ENCODE peak calls at places on chromosomes 3 and 15, in seven cellular contexts. One of them, this sample, is unnamed.

GRCh38 chr3:63791974-63792373 is 27.1 kb upstream of the C3orf49 start:
- DNase-seq in cardiac muscle cell: peak; percentile 69
- DNase-seq in IMR-90: peak; percentile 53
- DNase-seq in body of pancreas: no peak
- DNase-seq in fibroblast of lung: peak; percentile 53
- DNase-seq in endodermal cell: no peak
- DNase-seq in OCI-LY7: no peak
- DNase-seq in this sample: peak; percentile 36

GRCh38 chr15:68054658-68055223 is 626 bp downstream of the PIAS1 start:
- DNase-seq in endodermal cell: peak; percentile 92
- DNase-seq in fibroblast of lung: peak; percentile 19
- DNase-seq in OCI-LY7: peak; percentile 64
- DNase-seq in cardiac muscle cell: peak; percentile 41
- DNase-seq in body of pancreas: peak; percentile 52
- DNase-seq in IMR-90: peak; percentile 21
- DNase-seq in this sample: peak; percentile 20

GRCh38 chr3:63450023-63450422 is 171.9 kb downstream of the SYNPR start:
- DNase-seq in endodermal cell: no peak
- DNase-seq in IMR-90: no peak
- DNase-seq in cardiac muscle cell: no peak
- DNase-seq in fibroblast of lung: no peak
- DNase-seq in body of pancreas: no peak
- DNase-seq in OCI-LY7: no peak
- DNase-seq in this sample: no peak

GRCh38 chr15:100172356-100173024 is 169.3 kb downstream of the ADAMTS17 start:
- DNase-seq in body of pancreas: no peak
- DNase-seq in endodermal cell: peak; percentile 33
- DNase-seq in IMR-90: no peak
- DNase-seq in fibroblast of lung: no peak
- DNase-seq in cardiac muscle cell: no peak
- DNase-seq in OCI-LY7: peak; percentile 10
- DNase-seq in this sample: no peak

GRCh38 chr3:71109241-71109976 is 474.1 kb downstream of the FOXP1 start:
- DNase-seq in cardiac muscle cell: peak; percentile 73
- DNase-seq in fibroblast of lung: peak; percentile 89
- DNase-seq in endodermal cell: no peak
- DNase-seq in OCI-LY7: no peak
- DNase-seq in IMR-90: peak; percentile 90
- DNase-seq in body of pancreas: no peak
- DNase-seq in this sample: peak; percentile 85

GRCh38 chr15:25863067-25863967 is at the start of gene ATP10A:
- DNase-seq in body of pancreas: no peak
- DNase-seq in endodermal cell: peak; percentile 77
- DNase-seq in cardiac muscle cell: peak; percentile 57
- DNase-seq in IMR-90: peak; percentile 71
- DNase-seq in OCI-LY7: no peak
- DNase-seq in fibroblast of lung: peak; percentile 73
- DNase-seq in this sample: peak; percentile 57

GRCh38 chr3:193593666-193594025 is 638 bp downstream of the OPA1 start:
- DNase-seq in body of pancreas: no peak
- DNase-seq in endodermal cell: no peak
- DNase-seq in OCI-LY7: peak; percentile 34
- DNase-seq in IMR-90: peak; percentile 36
- DNase-seq in fibroblast of lung: peak; percentile 30
- DNase-seq in cardiac muscle cell: peak; percentile 25
- DNase-seq in this sample: peak; percentile 13

GRCh38 chr3:43638594-43639447 is 17.0 kb upstream of the ANO10 start:
- DNase-seq in cardiac muscle cell: no peak
- DNase-seq in endodermal cell: peak; percentile 69
- DNase-seq in IMR-90: peak; percentile 34
- DNase-seq in fibroblast of lung: peak; percentile 39
- DNase-seq in OCI-LY7: peak; percentile 37
- DNase-seq in body of pancreas: peak; percentile 55
- DNase-seq in this sample: no peak

GRCh38 chr15:24835301-24835700 is 119.5 kb upstream of the SNRPN start:
- DNase-seq in cardiac muscle cell: no peak
- DNase-seq in fibroblast of lung: no peak
- DNase-seq in OCI-LY7: no peak
- DNase-seq in endodermal cell: no peak
- DNase-seq in body of pancreas: no peak
- DNase-seq in IMR-90: no peak
- DNase-seq in this sample: no peak
- TF ChIP-seq CTCF in cardiac muscle cell: no peak
- TF ChIP-seq CTCF in fibroblast of lung: no peak
- TF ChIP-seq CTCF in OCI-LY7: no peak
- TF ChIP-seq CTCF in endodermal cell: peak; percentile 40
- TF ChIP-seq CTCF in body of pancreas: no peak
- TF ChIP-seq CTCF in IMR-90: no peak
- TF ChIP-seq CTCF in this sample: no peak

GRCh38 chr3:40450438-40450837 is 6.7 kb upstream of the RPL14 start:
- DNase-seq in fibroblast of lung: no peak
- DNase-seq in body of pancreas: no peak
- DNase-seq in endodermal cell: no peak
- DNase-seq in cardiac muscle cell: no peak
- DNase-seq in IMR-90: no peak
- DNase-seq in OCI-LY7: no peak
- DNase-seq in this sample: no peak

GRCh38 chr3:40452562-40452875 is 4.6 kb upstream of the RPL14 start:
- DNase-seq in fibroblast of lung: no peak
- DNase-seq in cardiac muscle cell: no peak
- DNase-seq in body of pancreas: no peak
- DNase-seq in OCI-LY7: no peak
- DNase-seq in endodermal cell: no peak
- DNase-seq in IMR-90: no peak
- DNase-seq in this sample: no peak

GRCh38 chr3:40451551-40451950 is 5.6 kb upstream of the RPL14 start:
- DNase-seq in IMR-90: no peak
- DNase-seq in body of pancreas: no peak
- DNase-seq in OCI-LY7: no peak
- DNase-seq in cardiac muscle cell: no peak
- DNase-seq in fibroblast of lung: no peak
- DNase-seq in endodermal cell: no peak
- DNase-seq in this sample: no peak

GRCh38 chr3:40452876-40453730 is 4.0 kb upstream of the RPL14 start:
- DNase-seq in OCI-LY7: peak; percentile 98
- DNase-seq in body of pancreas: peak; percentile 99
- DNase-seq in fibroblast of lung: peak; percentile 98
- DNase-seq in endodermal cell: peak; percentile 99
- DNase-seq in IMR-90: peak; percentile 98
- DNase-seq in cardiac muscle cell: peak; percentile 99
- DNase-seq in this sample: peak; percentile 99

GRCh38 chr3:40452057-40452456 is 5.1 kb upstream of the RPL14 start:
- DNase-seq in IMR-90: no peak
- DNase-seq in body of pancreas: no peak
- DNase-seq in fibroblast of lung: no peak
- DNase-seq in cardiac muscle cell: no peak
- DNase-seq in endodermal cell: no peak
- DNase-seq in OCI-LY7: no peak
- DNase-seq in this sample: no peak
- H3K4me3 ChIP-seq in IMR-90: peak overlapping the region; percentile 72
- H3K4me3 ChIP-seq in body of pancreas: no peak overlapping the region
- H3K4me3 ChIP-seq in fibroblast of lung: peak overlapping the region; percentile 73
- H3K4me3 ChIP-seq in cardiac muscle cell: peak overlapping the region; percentile 66
- H3K4me3 ChIP-seq in endodermal cell: peak overlapping the region; percentile 90
- H3K4me3 ChIP-seq in OCI-LY7: peak overlapping the region; percentile 72
- H3K4me3 ChIP-seq in this sample: peak overlapping the region; percentile 88

DNA sequence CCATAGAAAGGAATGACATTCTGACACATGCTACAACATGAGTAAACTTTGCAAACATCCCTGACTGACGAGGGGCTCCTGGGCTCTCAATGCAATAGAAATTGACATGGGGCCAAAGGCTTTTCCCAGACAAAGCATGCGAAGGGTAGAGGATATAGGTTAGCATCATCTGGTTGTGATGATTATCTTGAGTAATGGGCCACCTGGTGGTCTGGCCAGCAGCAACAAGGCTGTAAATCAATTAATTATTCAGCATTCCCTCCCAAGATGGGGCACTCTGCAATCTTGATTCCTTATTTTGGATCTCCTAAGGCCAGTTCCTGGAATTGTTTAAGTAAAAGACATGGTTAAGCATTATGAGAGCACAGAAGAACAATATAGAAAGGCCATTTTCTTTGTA is 99.2 kb downstream of the AGBL1 start:
- DNase-seq in body of pancreas: no peak
- DNase-seq in fibroblast of lung: no peak
- DNase-seq in endodermal cell: peak; percentile 66
- DNase-seq in IMR-90: no peak
- DNase-seq in OCI-LY7: no peak
- DNase-seq in cardiac muscle cell: no peak
- DNase-seq in this sample: no peak
- TF ChIP-seq CTCF in body of pancreas: no peak
- TF ChIP-seq CTCF in fibroblast of lung: no peak
- TF ChIP-seq CTCF in endodermal cell: peak; percentile 81
- TF ChIP-seq CTCF in IMR-90: no peak
- TF ChIP-seq CTCF in OCI-LY7: peak; percentile 31
- TF ChIP-seq CTCF in cardiac muscle cell: no peak
- TF ChIP-seq CTCF in this sample: no peak

GRCh38 chr15:66944121-66944520 is 121.3 kb upstream of the SMAD3 start:
- DNase-seq in OCI-LY7: no peak
- DNase-seq in body of pancreas: no peak
- DNase-seq in fibroblast of lung: no peak
- DNase-seq in endodermal cell: no peak
- DNase-seq in IMR-90: no peak
- DNase-seq in cardiac muscle cell: no peak
- DNase-seq in this sample: no peak
- H3K4me3 ChIP-seq in OCI-LY7: no peak overlapping the region
- H3K4me3 ChIP-seq in body of pancreas: no peak overlapping the region
- H3K4me3 ChIP-seq in fibroblast of lung: no peak overlapping the region
- H3K4me3 ChIP-seq in endodermal cell: no peak overlapping the region
- H3K4me3 ChIP-seq in IMR-90: no peak overlapping the region
- H3K4me3 ChIP-seq in cardiac muscle cell: no peak overlapping the region
- H3K4me3 ChIP-seq in this sample: no peak overlapping the region

DNA sequence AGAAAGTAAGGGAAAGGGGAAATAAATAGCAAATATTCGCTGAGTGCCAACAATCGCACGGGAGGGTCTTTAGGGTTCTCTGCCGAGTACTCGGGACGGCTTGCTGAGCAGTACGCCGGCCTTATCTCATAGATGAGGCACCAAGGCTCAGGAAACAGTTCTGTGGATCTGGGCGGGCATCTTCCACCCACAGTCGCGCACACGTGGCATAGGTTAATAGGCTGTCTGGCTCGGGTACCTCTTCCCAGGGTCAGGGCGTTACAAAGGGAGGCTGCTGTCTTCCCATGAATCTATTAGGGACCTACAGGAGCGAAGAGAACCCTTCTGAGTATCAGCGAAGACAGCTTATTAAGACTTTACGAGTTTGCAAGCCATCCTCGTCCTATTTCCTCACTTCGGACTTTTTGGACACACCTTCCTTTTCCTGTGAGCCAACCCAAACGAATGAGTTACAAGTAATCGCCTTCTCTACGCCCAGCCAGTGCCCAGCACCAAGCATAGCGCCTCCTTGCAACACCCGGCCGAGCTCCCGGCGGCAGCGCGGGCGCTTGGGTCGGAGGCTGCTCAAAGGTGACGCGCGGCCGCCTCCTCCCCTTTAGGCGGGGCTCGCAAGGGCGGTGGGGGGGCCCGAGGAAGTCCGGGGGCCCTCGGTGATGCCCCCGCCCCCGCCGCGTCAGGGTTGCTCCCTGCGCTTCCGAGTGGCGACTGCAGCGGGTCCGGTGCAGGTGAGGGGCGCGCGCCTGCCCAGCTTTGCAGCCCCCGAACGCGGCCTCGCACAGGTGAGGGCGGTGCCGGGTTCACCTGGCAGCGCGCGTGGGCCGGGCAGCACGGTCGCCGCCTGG is at the start of gene MCTP2:
- DNase-seq in body of pancreas: peak; percentile 94
- DNase-seq in endodermal cell: peak; percentile 94
- DNase-seq in OCI-LY7: peak; percentile 95
- DNase-seq in cardiac muscle cell: peak; percentile 69
- DNase-seq in IMR-90: peak; percentile 70
- DNase-seq in fibroblast of lung: peak; percentile 56
- DNase-seq in this sample: peak; percentile 75
- TF ChIP-seq CTCF in body of pancreas: peak; percentile 23
- TF ChIP-seq CTCF in endodermal cell: peak; percentile 46
- TF ChIP-seq CTCF in OCI-LY7: peak; percentile 60
- TF ChIP-seq CTCF in cardiac muscle cell: peak; percentile 9
- TF ChIP-seq CTCF in IMR-90: peak; percentile 7
- TF ChIP-seq CTCF in fibroblast of lung: no peak
- TF ChIP-seq CTCF in this sample: no peak

DNA sequence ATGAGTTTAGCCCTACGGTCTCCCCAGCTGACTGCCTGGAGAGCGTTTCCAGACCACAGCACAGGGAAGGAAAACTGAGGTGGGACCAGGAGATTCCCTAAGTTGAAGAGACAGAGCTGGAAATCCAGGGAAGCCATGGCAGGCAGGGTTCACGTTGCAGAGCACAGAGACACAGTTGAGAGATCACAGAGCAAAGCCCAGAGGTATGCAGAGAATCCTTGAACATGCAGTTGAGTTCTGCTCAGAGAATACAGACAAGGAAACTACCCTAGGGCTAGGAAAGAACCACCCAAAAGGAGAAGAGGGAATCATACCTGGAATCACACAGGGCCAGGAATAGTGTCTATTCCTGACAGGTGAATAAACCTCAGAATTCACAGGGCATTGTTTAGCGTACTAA is 14.3 kb downstream of the SLC28A1 start:
- DNase-seq in cardiac muscle cell: no peak
- DNase-seq in fibroblast of lung: no peak
- DNase-seq in body of pancreas: no peak
- DNase-seq in endodermal cell: no peak
- DNase-seq in IMR-90: no peak
- DNase-seq in OCI-LY7: no peak
- DNase-seq in this sample: no peak
- H3K4me3 ChIP-seq in cardiac muscle cell: no peak overlapping the region
- H3K4me3 ChIP-seq in fibroblast of lung: no peak overlapping the region
- H3K4me3 ChIP-seq in body of pancreas: no peak overlapping the region
- H3K4me3 ChIP-seq in endodermal cell: no peak overlapping the region
- H3K4me3 ChIP-seq in IMR-90: no peak overlapping the region
- H3K4me3 ChIP-seq in OCI-LY7: no peak overlapping the region
- H3K4me3 ChIP-seq in this sample: no peak overlapping the region

GRCh38 chr3:59503441-59503840 is 453.6 kb upstream of the CFAP20DC start:
- DNase-seq in cardiac muscle cell: no peak
- DNase-seq in IMR-90: no peak
- DNase-seq in OCI-LY7: no peak
- DNase-seq in body of pancreas: no peak
- DNase-seq in endodermal cell: no peak
- DNase-seq in fibroblast of lung: no peak
- DNase-seq in this sample: no peak

GRCh38 chr3:59498995-59499394 is 449.2 kb upstream of the CFAP20DC start:
- DNase-seq in fibroblast of lung: no peak
- DNase-seq in OCI-LY7: no peak
- DNase-seq in endodermal cell: no peak
- DNase-seq in cardiac muscle cell: no peak
- DNase-seq in body of pancreas: no peak
- DNase-seq in IMR-90: no peak
- DNase-seq in this sample: no peak

GRCh38 chr3:59502806-59503205 is 453.0 kb upstream of the CFAP20DC start:
- DNase-seq in endodermal cell: no peak
- DNase-seq in OCI-LY7: no peak
- DNase-seq in body of pancreas: no peak
- DNase-seq in IMR-90: peak; percentile 95
- DNase-seq in cardiac muscle cell: peak; percentile 47
- DNase-seq in fibroblast of lung: peak; percentile 68
- DNase-seq in this sample: peak; percentile 84

GRCh38 chr3:59496250-59496649 is 446.4 kb upstream of the CFAP20DC start:
- DNase-seq in body of pancreas: no peak
- DNase-seq in IMR-90: no peak
- DNase-seq in endodermal cell: no peak
- DNase-seq in OCI-LY7: no peak
- DNase-seq in fibroblast of lung: no peak
- DNase-seq in cardiac muscle cell: no peak
- DNase-seq in this sample: no peak

GRCh38 chr3:59499954-59500353 is 450.1 kb upstream of the CFAP20DC start:
- DNase-seq in body of pancreas: no peak
- DNase-seq in IMR-90: no peak
- DNase-seq in endodermal cell: peak; percentile 52
- DNase-seq in OCI-LY7: no peak
- DNase-seq in fibroblast of lung: no peak
- DNase-seq in cardiac muscle cell: no peak
- DNase-seq in this sample: no peak
- TF ChIP-seq CTCF in body of pancreas: no peak
- TF ChIP-seq CTCF in IMR-90: no peak
- TF ChIP-seq CTCF in endodermal cell: no peak
- TF ChIP-seq CTCF in OCI-LY7: no peak
- TF ChIP-seq CTCF in fibroblast of lung: no peak
- TF ChIP-seq CTCF in cardiac muscle cell: no peak
- TF ChIP-seq CTCF in this sample: no peak

This sample was measured in astrocyte of the spinal cord.